ENCODE peak calls at places on chromosomes 1 and 21, in seven cellular contexts. One of them, this sample, is unnamed.

GRCh38 chr1:59052194-59052593 is 244.7 kb upstream of the FGGY start:
- DNase-seq in ecto neural progenitor cell: no peak
- DNase-seq in RPMI8226: no peak
- DNase-seq in left ventricle myocardium inferior: no peak
- DNase-seq in NCI-H510A: no peak
- DNase-seq in Caki2: no peak
- DNase-seq in tibial nerve: no peak
- DNase-seq in this sample: no peak

GRCh38 chr1:16139473-16139962 is 16.4 kb downstream of the EPHA2 start:
- DNase-seq in ecto neural progenitor cell: no peak
- DNase-seq in RPMI8226: no peak
- DNase-seq in left ventricle myocardium inferior: no peak
- DNase-seq in NCI-H510A: no peak
- DNase-seq in Caki2: peak
- DNase-seq in tibial nerve: no peak
- DNase-seq in this sample: no peak

GRCh38 chr1:119711804-119712341 is at the start of gene PHGDH:
- DNase-seq in ecto neural progenitor cell: peak
- DNase-seq in RPMI8226: peak
- DNase-seq in left ventricle myocardium inferior: peak
- DNase-seq in NCI-H510A: peak
- DNase-seq in Caki2: peak
- DNase-seq in tibial nerve: peak
- DNase-seq in this sample: peak

GRCh38 chr21:32914424-32915070 is 111.2 kb upstream of the OLIG2 start:
- DNase-seq in ecto neural progenitor cell: no peak
- DNase-seq in RPMI8226: no peak
- DNase-seq in left ventricle myocardium inferior: no peak
- DNase-seq in NCI-H510A: no peak
- DNase-seq in Caki2: no peak
- DNase-seq in tibial nerve: no peak
- DNase-seq in this sample: no peak

GRCh38 chr1:91885331-91885715 is 628 bp downstream of the TGFBR3 start:
- DNase-seq in ecto neural progenitor cell: no peak
- DNase-seq in RPMI8226: peak
- DNase-seq in left ventricle myocardium inferior: peak
- DNase-seq in NCI-H510A: no peak
- DNase-seq in Caki2: no peak
- DNase-seq in tibial nerve: no peak
- DNase-seq in this sample: no peak

GRCh38 chr1:202018476-202019234 is 8.3 kb downstream of the ELF3 start:
- DNase-seq in ecto neural progenitor cell: no peak
- DNase-seq in RPMI8226: peak
- DNase-seq in left ventricle myocardium inferior: no peak
- DNase-seq in NCI-H510A: peak
- DNase-seq in Caki2: peak
- DNase-seq in tibial nerve: no peak
- DNase-seq in this sample: peak

GRCh38 chr1:171467626-171468025 is 17.7 kb upstream of the PRRC2C start:
- DNase-seq in ecto neural progenitor cell: no peak
- DNase-seq in RPMI8226: no peak
- DNase-seq in left ventricle myocardium inferior: no peak
- DNase-seq in NCI-H510A: no peak
- DNase-seq in Caki2: no peak
- DNase-seq in tibial nerve: no peak
- DNase-seq in this sample: no peak

GRCh38 chr1:242824435-242824834 is 299.9 kb upstream of the PLD5 start:
- DNase-seq in ecto neural progenitor cell: no peak
- DNase-seq in RPMI8226: no peak
- DNase-seq in left ventricle myocardium inferior: no peak
- DNase-seq in NCI-H510A: no peak
- DNase-seq in Caki2: peak
- DNase-seq in tibial nerve: no peak
- DNase-seq in this sample: no peak

GRCh38 chr1:102724741-102725140 is 383.6 kb downstream of the COL11A1 start:
- DNase-seq in ecto neural progenitor cell: no peak
- DNase-seq in RPMI8226: no peak
- DNase-seq in left ventricle myocardium inferior: no peak
- DNase-seq in NCI-H510A: no peak
- DNase-seq in Caki2: no peak
- DNase-seq in tibial nerve: no peak
- DNase-seq in this sample: no peak

This sample was measured in NCI-H1436.